ENCODE peak calls at places on chromosomes 11 and 22, in nine cellular contexts. R is testis; M is gastrocnemius medialis; O is neural progenitor cell; I is K562; Z is CD8-positive, alpha-beta T cell; V is tibial artery; D is heart left ventricle; E is fibroblast of lung. T is an unnamed sample.

GRCh38 chr11:96748639-96749370 is 359.0 kb downstream of the JRKL start:
- DNase-seq in R (no peak), M (no peak), O (no peak), I (no peak), Z (no peak), V (no peak), D (no peak), E (peak; percentile 68), T (no peak)

GRCh38 chr11:65204646-65205601 is 23.2 kb downstream of the CAPN1 start:
- DNase-seq in R (peak; percentile 50), M (no peak), O (peak; percentile 91), I (peak; percentile 85), Z (no peak), V (no peak), D (no peak), E (peak; percentile 25), T (peak; percentile 82)

GRCh38 chr22:31653944-31654343 is 8.1 kb downstream of the PISD start:
- DNase-seq in R (no peak), M (no peak), O (no peak), I (no peak), Z (no peak), V (no peak), D (no peak), E (no peak), T (no peak)

GRCh38 chr11:134385774-134386565 is 26.1 kb downstream of the B3GAT1 start:
- DNase-seq in R (no peak), M (no peak), O (no peak), I (no peak), Z (no peak), V (no peak), D (no peak), E (no peak), T (no peak)

GRCh38 chr22:30223303-30223702 is 23.3 kb downstream of the LIF start:
- DNase-seq in R (no peak), M (no peak), O (no peak), I (no peak), Z (no peak), V (no peak), D (no peak), E (no peak), T (no peak)

GRCh38 chr11:130124096-130124495 is 35.5 kb upstream of the ST14 start:
- DNase-seq in R (no peak), M (peak; percentile 52), O (no peak), I (no peak), Z (no peak), V (peak; percentile 87), D (peak; percentile 81), E (peak; percentile 96), T (peak; percentile 90)

GRCh38 chr11:62033191-62034044 is 66.0 kb upstream of the FTH1 start:
- DNase-seq in R (no peak), M (no peak), O (no peak), I (peak; percentile 40), Z (no peak), V (peak; percentile 30), D (no peak), E (no peak), T (no peak)

GRCh38 chr11:6413791-6414231 is 5.1 kb downstream of the APBB1 start:
- DNase-seq in R (no peak), M (no peak), O (no peak), I (no peak), Z (peak; percentile 38), V (no peak), D (no peak), E (no peak), T (no peak)

GRCh38 chr11:69771466-69771865 is 3.7 kb downstream of the FGF4 start:
- DNase-seq in R (no peak), M (no peak), O (peak; percentile 55), I (no peak), Z (no peak), V (no peak), D (no peak), E (no peak), T (no peak)

GRCh38 chr11:12278766-12279671 is 98.4 kb upstream of the PARVA start:
- DNase-seq in R (no peak), M (no peak), O (no peak), I (no peak), Z (no peak), V (no peak), D (no peak), E (no peak), T (no peak)

GRCh38 chr11:15229069-15229468 is 114.3 kb downstream of the INSC start:
- DNase-seq in R (no peak), M (no peak), O (no peak), I (no peak), Z (no peak), V (no peak), D (no peak), E (peak; percentile 15), T (no peak)

GRCh38 chr11:77705195-77705876 is 67.7 kb upstream of the CLNS1A start:
- DNase-seq in R (no peak), M (no peak), O (no peak), I (peak; percentile 44), Z (no peak), V (no peak), D (no peak), E (peak; percentile 9), T (no peak)

GRCh38 chr22:42174062-42174461 is 43.5 kb upstream of the CYP2D6 start:
- DNase-seq in R (no peak), M (no peak), O (no peak), I (no peak), Z (no peak), V (no peak), D (no peak), E (peak; percentile 75), T (no peak)
- H3K4me1 ChIP-seq in R (no peaks in the 10 kb centered on the region), M (peaks cover 6% of the 10 kb centered on the region), O (no peaks in the 10 kb centered on the region), I (peaks cover under 1% of the 10 kb centered on the region), Z (peaks cover 8% of the 10 kb centered on the region), V (peaks cover 9% of the 10 kb centered on the region), D (no peaks in the 10 kb centered on the region), E (peaks cover 7% of the 10 kb centered on the region), T (peaks cover 57% of the 10 kb centered on the region)

GRCh38 chr22:40193429-40194421 is 16.0 kb downstream of the TNRC6B start:
- DNase-seq in R (peak; percentile 50), M (no peak), O (peak; percentile 55), I (no peak), Z (no peak), V (no peak), D (no peak), E (peak; percentile 62), T (no peak)
- TF ChIP-seq CTCF in R (no peak), M (peak; percentile 29), O (peak; percentile 60), I (peak; percentile 54), Z (peak; percentile 45), V (no peak), D (peak; percentile 37), E (peak; percentile 26), T (no peak)

GRCh38 chr11:128738942-128739341 is 45.1 kb downstream of the FLI1 start:
- DNase-seq in R (no peak), M (no peak), O (no peak), I (no peak), Z (no peak), V (no peak), D (no peak), E (no peak), T (no peak)

GRCh38 chr11:128734439-128735224 is 40.8 kb downstream of the FLI1 start:
- DNase-seq in R (peak; percentile 65), M (peak; percentile 14), O (no peak), I (no peak), Z (no peak), V (peak; percentile 70), D (no peak), E (no peak), T (peak; percentile 89)

GRCh38 chr11:128739589-128739988 is 45.7 kb downstream of the FLI1 start:
- DNase-seq in R (no peak), M (no peak), O (no peak), I (no peak), Z (no peak), V (no peak), D (no peak), E (no peak), T (no peak)

GRCh38 chr11:128735935-128736610 is 42.2 kb downstream of the FLI1 start:
- DNase-seq in R (no peak), M (no peak), O (no peak), I (no peak), Z (no peak), V (no peak), D (no peak), E (no peak), T (no peak)

GRCh38 chr11:128737704-128738103 is 43.8 kb downstream of the FLI1 start:
- DNase-seq in R (no peak), M (no peak), O (no peak), I (no peak), Z (no peak), V (no peak), D (no peak), E (no peak), T (no peak)
- H3K4me1 ChIP-seq in R (peaks cover 8% of the 10 kb centered on the region), M (peaks cover 11% of the 10 kb centered on the region), O (peaks cover 29% of the 10 kb centered on the region), I (no peaks in the 10 kb centered on the region), Z (peaks cover 94% of the 10 kb centered on the region), V (no peaks in the 10 kb centered on the region), D (peaks cover 8% of the 10 kb centered on the region), E (peaks cover 2% of the 10 kb centered on the region), T (peaks cover 100% of the 10 kb centered on the region)

GRCh38 chr22:49922926-49923325 is 4.5 kb downstream of the CRELD2 start:
- DNase-seq in R (no peak), M (no peak), O (no peak), I (no peak), Z (no peak), V (no peak), D (no peak), E (no peak), T (peak; percentile 77)

GRCh38 chr22:49921508-49922278 is 3.3 kb downstream of the CRELD2 start:
- DNase-seq in R (no peak), M (no peak), O (no peak), I (no peak), Z (no peak), V (no peak), D (no peak), E (no peak), T (peak; percentile 80)

GRCh38 chr22:49924113-49924833 is 5.8 kb downstream of the CRELD2 start:
- DNase-seq in R (no peak), M (no peak), O (no peak), I (no peak), Z (no peak), V (no peak), D (no peak), E (no peak), T (no peak)

GRCh38 chr22:49922484-49922883 is 4.0 kb downstream of the CRELD2 start:
- DNase-seq in R (no peak), M (no peak), O (no peak), I (no peak), Z (no peak), V (no peak), D (no peak), E (no peak), T (peak; percentile 77)

DNA sequence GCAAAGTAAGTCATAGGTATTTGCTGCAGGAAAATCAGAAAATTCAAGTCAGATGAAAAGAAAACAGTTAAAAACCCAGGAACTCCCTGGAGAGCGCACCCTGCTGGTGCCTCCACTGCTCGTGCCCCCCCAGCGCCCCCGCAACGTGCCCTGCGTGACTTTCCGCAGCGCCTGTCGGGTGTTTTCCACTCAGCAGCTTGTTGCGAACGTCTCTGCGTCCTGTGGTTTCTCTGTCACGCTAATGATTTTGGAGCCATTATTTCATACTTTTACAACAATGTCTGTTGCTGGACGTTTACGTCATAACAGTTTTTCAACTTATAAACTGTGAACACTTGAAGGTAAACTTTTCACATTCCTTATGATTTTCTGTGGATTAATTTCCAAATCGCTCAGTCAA is 5.0 kb downstream of the CRELD2 start:
- DNase-seq in R (no peak), M (no peak), O (no peak), I (no peak), Z (no peak), V (no peak), D (no peak), E (peak; percentile 44), T (no peak)
- TF ChIP-seq CTCF in R (no peak), M (no peak), O (peak; percentile 14), I (peak; percentile 44), Z (no peak), V (no peak), D (no peak), E (peak; percentile 3), T (no peak)

T was measured in spleen.